ENCODE peak calls at places on chromosomes 3 and 15, in four cellular contexts. V is cardiac fibroblast, Q is astrocyte of the spinal cord, W is fibroblast of lung. P is an unnamed sample.

GRCh38 chr3:111616417-111617105 is 21.4 kb upstream of the ZBED2 start:
- DNase-seq in W (no peak), Q (no peak), V (peak), P (peak)

GRCh38 chr3:23546186-23546585 is 259.6 kb upstream of the UBE2E1 start:
- DNase-seq in V (peak), Q (no peak), W (no peak), P (no peak)

GRCh38 chr15:43912991-43913927 is 86.5 kb downstream of the WDR76 start:
- DNase-seq in W (peak), Q (peak), V (peak), P (peak)

GRCh38 chr15:60471314-60471713 is 7.6 kb downstream of the ICE2 start:
- DNase-seq in V (no peak), Q (no peak), W (no peak), P (no peak)

GRCh38 chr15:60536314-60536713 is 57.4 kb upstream of the ICE2 start:
- DNase-seq in Q (no peak), V (no peak), W (no peak), P (no peak)

GRCh38 chr15:84810073-84810840 is 6.9 kb upstream of the ALPK3 start:
- DNase-seq in V (no peak), Q (no peak), W (peak), P (no peak)

GRCh38 chr15:65372787-65373067 is 5.1 kb downstream of the IGDCC3 start:
- DNase-seq in V (no peak), W (no peak), Q (no peak), P (no peak)

GRCh38 chr3:58074997-58075396 is 66.8 kb downstream of the FLNB start:
- DNase-seq in V (no peak), W (no peak), Q (no peak), P (no peak)

GRCh38 chr15:61275901-61276300 is 46.8 kb upstream of the RORA start:
- DNase-seq in W (no peak), Q (no peak), V (no peak), P (no peak)

GRCh38 chr3:123624302-123624701 is 39.4 kb upstream of the HACD2 start:
- DNase-seq in V (no peak), Q (no peak), W (no peak), P (no peak)

GRCh38 chr3:194268659-194269487 is 82.3 kb downstream of the CPN2 start:
- DNase-seq in W (no peak), Q (no peak), V (no peak), P (no peak)

GRCh38 chr15:91965501-91966180 is 112.1 kb downstream of the SLCO3A1 start:
- DNase-seq in V (peak), W (peak), Q (peak), P (peak)

GRCh38 chr3:111978833-111979688 is at the start of gene ABHD10:
- DNase-seq in V (peak), W (peak), Q (peak), P (peak)

GRCh38 chr3:10263549-10264363 is 15.5 kb downstream of the TATDN2 start:
- DNase-seq in W (peak), V (peak), Q (peak), P (peak)

GRCh38 chr3:128447561-128448013 is 19.1 kb downstream of the DNAJB8 start:
- DNase-seq in V (no peak), Q (no peak), W (no peak), P (no peak)

GRCh38 chr15:56491110-56491722 is 26.3 kb upstream of the MNS1 start:
- DNase-seq in W (peak), V (peak), Q (peak), P (peak)

GRCh38 chr3:107392549-107393165 is 15.4 kb downstream of the CCDC54 start:
- DNase-seq in V (peak), W (peak), Q (peak), P (no peak)

GRCh38 chr3:66297917-66298316 is 77.1 kb downstream of the SLC25A26 start:
- DNase-seq in W (peak), V (peak), Q (peak), P (no peak)

GRCh38 chr3:189355481-189356201 is 183.9 kb downstream of the TPRG1 start:
- DNase-seq in V (peak), W (peak), Q (peak), P (peak)

GRCh38 chr15:48373855-48374421 is 42.7 kb downstream of the DUT start:
- DNase-seq in Q (peak), V (peak), W (peak), P (peak)

GRCh38 chr15:73866881-73867410 is 6.4 kb upstream of the TBC1D21 start:
- DNase-seq in V (no peak), Q (no peak), W (no peak), P (no peak)

GRCh38 chr15:28919201-28919627 is 33.4 kb downstream of the APBA2 start:
- DNase-seq in V (no peak), Q (no peak), W (no peak), P (no peak)

GRCh38 chr3:105827101-105827634 is 41.6 kb downstream of the CBLB start:
- DNase-seq in V (peak), W (peak), Q (no peak), P (no peak)

GRCh38 chr3:112635674-112636073 is 5.3 kb downstream of the CCDC80 start:
- DNase-seq in V (peak), Q (peak), W (peak), P (no peak)

GRCh38 chr3:55750525-55750924 is 263.4 kb upstream of the WNT5A start:
- DNase-seq in Q (peak), V (peak), W (peak), P (no peak)

GRCh38 chr3:37985637-37986320 is 4.8 kb upstream of the VILL start:
- DNase-seq in Q (no peak), W (no peak), V (no peak), P (no peak)

GRCh38 chr15:95902606-95903005 is 427.9 kb upstream of the NR2F2 start:
- DNase-seq in W (no peak), V (no peak), Q (no peak), P (no peak)

GRCh38 chr15:39153718-39154117 is 427.2 kb upstream of the THBS1 start:
- DNase-seq in V (no peak), Q (no peak), W (peak), P (peak)

GRCh38 chr3:67077656-67078055 is 79.5 kb downstream of the KBTBD8 start:
- DNase-seq in W (peak), Q (no peak), V (peak), P (no peak)

GRCh38 chr3:21672303-21672702 is 78.7 kb downstream of the ZNF385D start:
- DNase-seq in Q (peak), W (peak), V (peak), P (peak)

GRCh38 chr15:98997312-98997711 is 10.3 kb downstream of the PGPEP1L start:
- DNase-seq in Q (no peak), V (no peak), W (no peak), P (no peak)

GRCh38 chr3:121690777-121691405 is 30.2 kb upstream of the HCLS1 start:
- DNase-seq in W (no peak), Q (no peak), V (no peak), P (no peak)

GRCh38 chr15:67201136-67201535 is 53.3 kb downstream of the AAGAB start:
- DNase-seq in W (peak), V (peak), Q (peak), P (no peak)

GRCh38 chr3:88105325-88105724 is 44.4 kb upstream of the C3orf38 start:
- DNase-seq in W (peak), V (peak), Q (no peak), P (no peak)

GRCh38 chr3:186477876-186478275 is 66.3 kb downstream of the CRYGS start:
- DNase-seq in W (no peak), Q (no peak), V (no peak), P (no peak)

GRCh38 chr3:36991147-36991546 is 1.8 kb downstream of the EPM2AIP1 start:
- DNase-seq in Q (no peak), V (no peak), W (no peak), P (no peak)

GRCh38 chr15:23750776-23751175 is 63.7 kb upstream of the NDN start:
- DNase-seq in Q (no peak), V (no peak), W (no peak), P (no peak)

GRCh38 chr3:171806200-171807128 is 3.8 kb downstream of the PLD1 start:
- DNase-seq in V (peak), W (peak), Q (peak), P (no peak)

GRCh38 chr3:122512284-122512683 is 2.5 kb downstream of the KPNA1 start:
- DNase-seq in W (no peak), V (no peak), Q (no peak), P (no peak)

GRCh38 chr3:87260270-87260669 is 16.1 kb downstream of the POU1F1 start:
- DNase-seq in V (peak), Q (peak), W (peak), P (peak)

DNA sequence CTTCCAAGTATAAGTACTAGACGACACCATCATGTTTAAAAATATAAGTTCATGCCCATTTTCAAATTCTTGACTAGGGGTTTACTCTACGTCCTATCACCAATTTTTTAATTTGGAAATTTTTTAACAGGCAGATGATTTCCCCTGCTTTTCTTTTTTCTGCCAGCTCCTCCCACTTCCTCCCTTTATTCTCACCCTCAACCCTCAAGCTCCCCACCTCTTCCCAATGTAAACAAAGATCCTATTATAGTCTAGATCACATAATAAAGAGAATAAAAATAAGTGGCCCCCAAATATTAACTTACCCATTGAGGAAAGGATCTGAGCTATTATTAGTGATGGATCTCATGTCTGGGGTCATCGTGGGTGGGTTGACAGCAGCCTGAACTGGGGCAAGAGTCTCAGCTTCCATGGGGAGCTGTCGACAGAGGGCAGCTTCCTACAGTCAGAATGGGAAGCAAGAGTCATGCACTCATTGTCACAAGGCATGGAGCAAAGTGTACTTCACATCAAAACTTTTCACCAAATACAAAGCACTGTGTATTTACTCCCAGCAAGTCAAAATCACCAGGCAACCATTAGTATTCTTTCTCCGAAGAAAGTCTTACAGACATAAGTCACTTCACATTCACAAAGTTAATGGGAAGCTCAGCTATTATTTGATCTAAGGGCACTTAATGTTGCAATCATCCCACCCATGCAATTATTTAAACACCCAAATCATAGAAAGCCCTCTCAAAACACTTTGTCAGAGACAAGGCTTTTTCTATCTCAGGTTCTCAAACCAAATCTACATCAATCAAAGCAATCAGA is 53.2 kb downstream of the TM4SF4 start:
- DNase-seq in V (peak), Q (no peak), W (no peak), P (no peak)
- TF ChIP-seq CTCF in V (peak), Q (peak), W (peak), P (no peak)

DNA sequence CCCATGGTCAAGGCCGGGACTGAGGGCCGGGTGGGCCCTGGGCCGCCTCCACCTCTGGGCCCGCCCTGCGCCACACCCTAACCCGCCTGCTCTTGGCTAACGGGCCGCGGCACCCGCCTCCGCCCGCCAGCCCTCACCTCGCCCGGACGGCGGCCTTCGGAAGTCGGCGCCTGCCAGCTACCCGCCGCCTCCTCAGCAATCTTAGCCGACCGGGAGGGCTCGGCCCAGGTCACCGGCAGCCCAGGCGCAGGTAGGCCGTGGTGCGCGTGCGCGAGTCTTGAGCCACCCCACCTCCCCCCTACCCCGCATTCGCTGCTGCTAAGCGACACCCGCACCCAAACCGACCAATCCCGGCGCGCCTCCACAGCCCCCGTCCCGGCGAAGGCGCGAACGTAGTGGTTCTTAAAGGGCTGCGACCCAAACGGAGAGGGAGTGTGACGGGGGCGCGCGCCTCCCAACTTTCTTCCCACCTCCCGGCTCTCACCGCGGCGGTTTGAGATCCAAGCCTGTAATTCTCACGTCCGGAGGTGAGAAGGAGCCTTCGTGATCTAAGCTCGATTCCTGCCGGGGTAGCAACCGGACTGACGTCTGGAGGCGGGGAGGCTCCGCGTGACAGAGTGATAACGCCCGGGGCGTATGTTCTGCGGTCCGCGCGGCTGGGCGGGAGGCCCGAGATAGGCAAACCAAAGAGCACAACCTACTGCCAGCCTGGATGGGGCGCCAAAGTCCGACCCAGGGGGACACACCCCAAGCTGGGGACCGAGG is at the start of gene SEC22C:
- DNase-seq in W (peak), V (peak), Q (peak), P (peak)
- TF ChIP-seq CTCF in W (peak), V (no peak), Q (no peak), P (no peak)

DNA sequence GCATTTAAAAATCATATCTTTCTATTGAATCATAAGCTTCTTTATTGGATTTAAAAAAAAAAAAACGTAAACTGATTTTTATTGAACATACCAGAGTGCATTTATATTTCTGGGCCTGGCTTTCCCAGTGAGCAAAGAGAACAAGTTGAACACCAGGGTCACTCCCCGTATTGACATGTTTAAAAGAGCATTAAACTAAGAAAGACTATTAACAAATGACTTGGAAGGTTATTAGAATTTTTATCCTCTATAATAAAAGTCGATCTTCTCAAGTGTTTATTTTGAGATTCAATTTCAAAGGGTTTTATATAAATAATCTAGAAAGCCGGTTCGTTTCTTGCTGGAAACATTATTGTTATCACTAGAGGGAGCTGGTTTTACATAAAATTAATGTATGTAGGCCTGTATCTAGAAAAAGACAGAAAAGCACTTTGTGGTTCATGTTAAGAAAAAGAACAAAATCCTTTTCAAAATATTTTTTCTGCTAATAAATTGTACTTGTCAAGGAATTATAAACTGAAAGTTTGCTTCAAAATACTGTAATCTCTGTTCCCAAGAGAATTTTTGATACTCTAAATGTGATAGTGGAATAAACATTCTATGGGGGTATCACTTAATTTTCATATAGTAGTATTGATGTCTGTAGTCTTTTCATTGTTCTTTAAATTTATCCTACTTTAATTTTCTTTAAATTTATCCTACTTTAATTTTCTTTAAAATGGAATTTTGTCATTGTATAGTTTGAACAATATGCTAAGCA is 321.8 kb upstream of the MME start:
- DNase-seq in W (peak), Q (peak), V (peak), P (no peak)
- TF ChIP-seq CTCF in W (peak), Q (peak), V (peak), P (no peak)

GRCh38 chr3:32780071-32780734 is 37.6 kb upstream of the TRIM71 start:
- DNase-seq in V (no peak), Q (no peak), W (no peak), P (no peak)

GRCh38 chr3:32781211-32781968 is 36.4 kb upstream of the TRIM71 start:
- DNase-seq in Q (peak), W (peak), V (peak), P (peak)

GRCh38 chr3:32782417-32782816 is 35.4 kb upstream of the TRIM71 start:
- DNase-seq in Q (no peak), W (no peak), V (no peak), P (no peak)

GRCh38 chr3:32780735-32781210 is 37.0 kb upstream of the TRIM71 start:
- DNase-seq in V (peak), Q (peak), W (peak), P (peak)

GRCh38 chr3:32778389-32778788 is 39.4 kb upstream of the TRIM71 start:
- DNase-seq in W (no peak), Q (no peak), V (no peak), P (no peak)
- TF ChIP-seq CTCF in W (no peak), Q (no peak), V (no peak), P (no peak)

GRCh38 chr15:90004671-90005070 is 3.5 kb downstream of the ZNF710 start:
- DNase-seq in W (peak), Q (peak), V (peak), P (no peak)
- TF ChIP-seq CTCF in W (no peak), Q (no peak), V (no peak), P (no peak)

DNA sequence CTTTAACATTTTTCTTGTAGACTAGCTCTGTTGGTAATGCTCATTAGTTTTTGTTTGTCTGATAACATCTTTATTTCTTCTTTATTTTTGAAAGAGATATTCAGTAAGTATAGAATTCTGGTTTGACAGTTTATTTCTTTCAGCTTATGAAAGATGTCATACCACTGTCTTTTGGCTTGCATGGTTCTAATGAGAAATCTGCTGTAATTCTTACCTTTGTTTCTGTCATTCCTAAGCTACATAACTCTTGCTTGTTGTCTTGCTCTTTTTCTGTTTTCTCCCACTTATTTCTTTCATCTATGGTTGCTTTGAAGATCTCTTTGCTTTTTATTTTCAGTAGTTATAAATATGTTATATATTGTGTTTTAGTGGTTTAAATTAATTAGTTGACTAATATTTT is 87.2 kb upstream of the PEX5L start:
- DNase-seq in Q (no peak), V (no peak), W (no peak), P (no peak)
- TF ChIP-seq CTCF in Q (no peak), V (no peak), W (no peak), P (no peak)

DNA sequence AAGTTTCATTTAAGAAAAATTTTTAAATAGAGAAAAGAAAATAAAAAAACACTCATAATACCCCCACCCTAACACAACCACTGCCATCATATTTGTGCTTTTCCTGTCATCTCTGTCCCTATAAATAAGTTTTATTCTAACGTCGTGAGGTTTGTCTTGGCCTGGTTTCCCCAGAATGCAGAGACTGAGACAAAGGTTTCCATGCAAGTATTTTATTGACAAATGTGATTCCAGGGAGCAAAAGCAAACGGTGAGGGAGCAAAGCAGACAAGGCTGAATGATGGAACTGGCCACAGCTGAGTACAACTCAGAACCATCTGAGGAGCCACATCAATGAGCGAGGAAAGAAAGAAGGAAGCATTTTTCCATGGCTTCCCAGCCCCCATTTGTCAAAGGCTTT is 37.7 kb upstream of the LARS2 start:
- DNase-seq in Q (no peak), V (no peak), W (no peak), P (no peak)
- TF ChIP-seq CTCF in Q (no peak), V (no peak), W (no peak), P (no peak)

GRCh38 chr3:196195664-196196255 is 15.4 kb downstream of the ZDHHC19 start:
- DNase-seq in Q (no peak), V (no peak), W (no peak), P (no peak)

GRCh38 chr3:196197524-196197923 is 13.7 kb downstream of the ZDHHC19 start:
- DNase-seq in V (no peak), Q (no peak), W (no peak), P (no peak)

GRCh38 chr3:196202516-196202970 is 8.7 kb downstream of the ZDHHC19 start:
- DNase-seq in Q (peak), W (peak), V (peak), P (no peak)

GRCh38 chr3:196198081-196198675 is 13.0 kb downstream of the ZDHHC19 start:
- DNase-seq in V (no peak), Q (no peak), W (no peak), P (no peak)

GRCh38 chr3:196198771-196199753 is 12.1 kb downstream of the ZDHHC19 start:
- DNase-seq in W (no peak), V (peak), Q (no peak), P (no peak)
- TF ChIP-seq CTCF in W (peak), V (peak), Q (peak), P (no peak)

P was measured in Calu3.